ENCODE peak calls at places on chromosomes 6 and 20, in seven cellular contexts. J, T, K, Z, S, P and X are unnamed samples.

GRCh38 chr6:137112067-137112355 is 61.4 kb downstream of the IL22RA2 start:
- DNase-seq in J (no peak), T (no peak), K (no peak), Z (no peak), S (no peak), P (no peak), X (peak; percentile 28)

GRCh38 chr20:45104786-45105185 is 3.9 kb upstream of the KCNS1 start:
- DNase-seq in J (no peak), T (no peak), K (no peak), Z (no peak), S (no peak), P (no peak), X (peak; percentile 78)

GRCh38 chr6:169961772-169962561 is 210.5 kb downstream of the ERMARD start:
- DNase-seq in J (peak; percentile 71), T (peak; percentile 81), K (peak; percentile 60), Z (no peak), S (no peak), P (peak; percentile 61), X (peak; percentile 61)

GRCh38 chr6:154520280-154520679 is 9.8 kb upstream of the CNKSR3 start:
- DNase-seq in J (no peak), T (no peak), K (peak; percentile 26), Z (no peak), S (no peak), P (no peak), X (no peak)

GRCh38 chr6:4370066-4370465 is 234.7 kb upstream of the ECI2 start:
- DNase-seq in J (no peak), T (no peak), K (no peak), Z (no peak), S (no peak), P (no peak), X (peak; percentile 84)

GRCh38 chr6:79673947-79674346 is 42.8 kb downstream of the SH3BGRL2 start:
- DNase-seq in J (no peak), T (no peak), K (no peak), Z (no peak), S (no peak), P (no peak), X (no peak)

GRCh38 chr6:149152521-149152920 is 165.0 kb upstream of the TAB2 start:
- DNase-seq in J (no peak), T (no peak), K (no peak), Z (no peak), S (no peak), P (no peak), X (no peak)

GRCh38 chr20:51695574-51696303 is 72.5 kb downstream of the ATP9A start:
- DNase-seq in J (no peak), T (peak; percentile 36), K (no peak), Z (no peak), S (no peak), P (no peak), X (peak; percentile 88)

GRCh38 chr20:35398660-35399144 is 13.1 kb downstream of the UQCC1 start:
- DNase-seq in J (no peak), T (no peak), K (no peak), Z (no peak), S (no peak), P (no peak), X (peak; percentile 85)

GRCh38 chr6:45986746-45987274 is 28.9 kb downstream of the CLIC5 start:
- DNase-seq in J (no peak), T (no peak), K (peak; percentile 82), Z (no peak), S (no peak), P (no peak), X (no peak)

GRCh38 chr20:21981179-21981578 is 275.7 kb downstream of the PAX1 start:
- DNase-seq in J (no peak), T (no peak), K (no peak), Z (no peak), S (no peak), P (no peak), X (no peak)

GRCh38 chr6:107390685-107391084 is 68.7 kb downstream of the PDSS2 start:
- DNase-seq in J (no peak), T (no peak), K (no peak), Z (no peak), S (no peak), P (no peak), X (no peak)

GRCh38 chr20:35883341-35883777 is 70.9 kb downstream of the SCAND1 start:
- DNase-seq in J (peak; percentile 49), T (no peak), K (no peak), Z (no peak), S (no peak), P (no peak), X (no peak)

GRCh38 chr6:89818977-89819335 is 638 bp downstream of the MDN1 start:
- DNase-seq in J (no peak), T (no peak), K (peak; percentile 43), Z (no peak), S (peak; percentile 17), P (peak; percentile 14), X (peak; percentile 54)

GRCh38 chr20:23320317-23320716 is 30.3 kb upstream of the NXT1 start:
- DNase-seq in J (no peak), T (peak; percentile 21), K (no peak), Z (no peak), S (no peak), P (no peak), X (peak; percentile 23)

GRCh38 chr20:62876826-62877728 is 15.5 kb upstream of the TCFL5 start:
- DNase-seq in J (no peak), T (no peak), K (no peak), Z (no peak), S (no peak), P (no peak), X (peak; percentile 88)

GRCh38 chr6:137928286-137928685 is 61.2 kb downstream of the TNFAIP3 start:
- DNase-seq in J (no peak), T (no peak), K (no peak), Z (no peak), S (no peak), P (no peak), X (no peak)

GRCh38 chr20:62741191-62741676 is 32.6 kb downstream of the NTSR1 start:
- DNase-seq in J (peak; percentile 64), T (peak; percentile 76), K (peak; percentile 61), Z (no peak), S (no peak), P (no peak), X (peak; percentile 27)

GRCh38 chr20:1827974-1828785 is 67.0 kb upstream of the SIRPA start:
- DNase-seq in J (no peak), T (no peak), K (no peak), Z (peak; percentile 92), S (no peak), P (peak; percentile 59), X (no peak)

GRCh38 chr20:41307021-41307420 is 10.5 kb downstream of the ZHX3 start:
- DNase-seq in J (no peak), T (no peak), K (no peak), Z (no peak), S (no peak), P (no peak), X (no peak)

GRCh38 chr20:11281240-11281639 is 607.4 kb upstream of the JAG1 start:
- DNase-seq in J (no peak), T (no peak), K (no peak), Z (no peak), S (no peak), P (no peak), X (no peak)

GRCh38 chr20:59828478-59829414 is 104.7 kb downstream of the SYCP2 start:
- DNase-seq in J (no peak), T (no peak), K (no peak), Z (no peak), S (no peak), P (no peak), X (no peak)

GRCh38 chr20:3045816-3046676 is at the start of gene MRPS26:
- DNase-seq in J (peak; percentile 91), T (peak; percentile 96), K (peak; percentile 96), Z (peak; percentile 83), S (peak; percentile 90), P (peak; percentile 84), X (peak; percentile 92)

GRCh38 chr6:11852061-11852619 is 73.5 kb upstream of the ADTRP start:
- DNase-seq in J (peak; percentile 13), T (no peak), K (no peak), Z (no peak), S (no peak), P (no peak), X (no peak)

GRCh38 chr6:24535210-24535609 is 40.4 kb downstream of the ALDH5A1 start:
- DNase-seq in J (no peak), T (no peak), K (no peak), Z (no peak), S (no peak), P (no peak), X (no peak)

GRCh38 chr6:154403803-154404202 is 47.2 kb upstream of the IPCEF1 start:
- DNase-seq in J (no peak), T (no peak), K (no peak), Z (peak; percentile 1), S (no peak), P (no peak), X (no peak)

GRCh38 chr6:116371384-116372209 is 850 bp downstream of the DSE start:
- DNase-seq in J (peak; percentile 76), T (peak; percentile 83), K (peak; percentile 81), Z (peak; percentile 64), S (peak; percentile 41), P (peak; percentile 63), X (peak; percentile 81)